ENCODE peak calls at places on chromosomes 16 and 17, in nine cellular contexts. One of them, this sample, is unnamed. For H3K4me1, the result is how much of the 10 kb centered on the place peaks cover.

GRCh38 chr17:56819030-56819429 is 14.7 kb downstream of the C17orf67 start:
- DNase-seq in heart left ventricle: no peak
- DNase-seq in left ventricle myocardium inferior: no peak
- DNase-seq in mesenchymal stem cell: no peak
- DNase-seq in testis: no peak
- DNase-seq in CD8-positive, alpha-beta memory T cell: no peak
- DNase-seq in OCI-LY7: no peak
- DNase-seq in GM23338: no peak
- DNase-seq in cardiac muscle cell: no peak
- DNase-seq in this sample: no peak

GRCh38 chr16:70665806-70666735 is 19.7 kb downstream of the IL34 start:
- DNase-seq in heart left ventricle: no peak
- DNase-seq in left ventricle myocardium inferior: no peak
- DNase-seq in mesenchymal stem cell: no peak
- DNase-seq in testis: no peak
- DNase-seq in CD8-positive, alpha-beta memory T cell: no peak
- DNase-seq in OCI-LY7: no peak
- DNase-seq in GM23338: no peak
- DNase-seq in cardiac muscle cell: no peak
- DNase-seq in this sample: no peak

GRCh38 chr17:82909322-82909904 is 69.6 kb upstream of the ZNF750 start:
- DNase-seq in heart left ventricle: no peak
- DNase-seq in left ventricle myocardium inferior: no peak
- DNase-seq in mesenchymal stem cell: no peak
- DNase-seq in testis: no peak
- DNase-seq in CD8-positive, alpha-beta memory T cell: peak
- DNase-seq in OCI-LY7: no peak
- DNase-seq in GM23338: no peak
- DNase-seq in cardiac muscle cell: no peak
- DNase-seq in this sample: no peak

GRCh38 chr16:4344659-4345438 is 6.3 kb downstream of the PAM16 start:
- DNase-seq in heart left ventricle: no peak
- DNase-seq in left ventricle myocardium inferior: no peak
- DNase-seq in mesenchymal stem cell: peak
- DNase-seq in testis: peak
- DNase-seq in CD8-positive, alpha-beta memory T cell: no peak
- DNase-seq in OCI-LY7: no peak
- DNase-seq in GM23338: no peak
- DNase-seq in cardiac muscle cell: no peak
- DNase-seq in this sample: peak

GRCh38 chr16:72837846-72838661 is 209.9 kb downstream of the ZFHX3 start:
- DNase-seq in heart left ventricle: no peak
- DNase-seq in left ventricle myocardium inferior: no peak
- DNase-seq in mesenchymal stem cell: peak
- DNase-seq in testis: no peak
- DNase-seq in CD8-positive, alpha-beta memory T cell: no peak
- DNase-seq in OCI-LY7: no peak
- DNase-seq in GM23338: peak
- DNase-seq in cardiac muscle cell: no peak
- DNase-seq in this sample: no peak

GRCh38 chr17:42518046-42518754 is 17.8 kb upstream of the NAGLU start:
- DNase-seq in heart left ventricle: peak
- DNase-seq in left ventricle myocardium inferior: peak
- DNase-seq in mesenchymal stem cell: peak
- DNase-seq in testis: peak
- DNase-seq in CD8-positive, alpha-beta memory T cell: no peak
- DNase-seq in OCI-LY7: no peak
- DNase-seq in GM23338: no peak
- DNase-seq in cardiac muscle cell: no peak
- DNase-seq in this sample: no peak

GRCh38 chr17:74210191-74211140 is 2.9 kb upstream of the TTYH2 start:
- DNase-seq in heart left ventricle: peak
- DNase-seq in left ventricle myocardium inferior: peak
- DNase-seq in mesenchymal stem cell: peak
- DNase-seq in testis: peak
- DNase-seq in CD8-positive, alpha-beta memory T cell: peak
- DNase-seq in OCI-LY7: peak
- DNase-seq in GM23338: peak
- DNase-seq in cardiac muscle cell: peak
- DNase-seq in this sample: peak

GRCh38 chr17:11240841-11241610 is at the start of gene SHISA6:
- DNase-seq in heart left ventricle: no peak
- DNase-seq in left ventricle myocardium inferior: no peak
- DNase-seq in mesenchymal stem cell: no peak
- DNase-seq in testis: peak
- DNase-seq in CD8-positive, alpha-beta memory T cell: no peak
- DNase-seq in OCI-LY7: no peak
- DNase-seq in GM23338: peak
- DNase-seq in cardiac muscle cell: peak
- DNase-seq in this sample: no peak

GRCh38 chr16:16857603-16858283 is 478.8 kb downstream of the NPIPA7 start:
- DNase-seq in heart left ventricle: no peak
- DNase-seq in left ventricle myocardium inferior: no peak
- DNase-seq in mesenchymal stem cell: no peak
- DNase-seq in testis: no peak
- DNase-seq in CD8-positive, alpha-beta memory T cell: no peak
- DNase-seq in OCI-LY7: no peak
- DNase-seq in GM23338: no peak
- DNase-seq in cardiac muscle cell: no peak
- DNase-seq in this sample: no peak

GRCh38 chr16:67967183-67967955 is 1.1 kb downstream of the SLC12A4 start:
- DNase-seq in heart left ventricle: no peak
- DNase-seq in left ventricle myocardium inferior: no peak
- DNase-seq in mesenchymal stem cell: peak
- DNase-seq in testis: no peak
- DNase-seq in CD8-positive, alpha-beta memory T cell: peak
- DNase-seq in OCI-LY7: peak
- DNase-seq in GM23338: no peak
- DNase-seq in cardiac muscle cell: peak
- DNase-seq in this sample: no peak

GRCh38 chr17:37220609-37220953 is 155.2 kb upstream of the C17orf78 start:
- DNase-seq in heart left ventricle: no peak
- DNase-seq in left ventricle myocardium inferior: no peak
- DNase-seq in mesenchymal stem cell: peak
- DNase-seq in testis: peak
- DNase-seq in CD8-positive, alpha-beta memory T cell: peak
- DNase-seq in OCI-LY7: peak
- DNase-seq in GM23338: peak
- DNase-seq in cardiac muscle cell: peak
- DNase-seq in this sample: peak

GRCh38 chr17:8255499-8255898 is 6.4 kb downstream of the PFAS start:
- DNase-seq in heart left ventricle: no peak
- DNase-seq in left ventricle myocardium inferior: no peak
- DNase-seq in mesenchymal stem cell: peak
- DNase-seq in testis: no peak
- DNase-seq in CD8-positive, alpha-beta memory T cell: no peak
- DNase-seq in OCI-LY7: no peak
- DNase-seq in GM23338: peak
- DNase-seq in cardiac muscle cell: no peak
- DNase-seq in this sample: no peak

GRCh38 chr17:50631195-50631907 is 3.3 kb upstream of the ABCC3 start:
- DNase-seq in heart left ventricle: peak
- DNase-seq in left ventricle myocardium inferior: no peak
- DNase-seq in mesenchymal stem cell: no peak
- DNase-seq in testis: no peak
- DNase-seq in CD8-positive, alpha-beta memory T cell: no peak
- DNase-seq in OCI-LY7: no peak
- DNase-seq in GM23338: no peak
- DNase-seq in cardiac muscle cell: no peak
- DNase-seq in this sample: no peak

GRCh38 chr17:70808596-70808995 is 639.3 kb downstream of the KCNJ2 start:
- DNase-seq in heart left ventricle: no peak
- DNase-seq in left ventricle myocardium inferior: no peak
- DNase-seq in mesenchymal stem cell: no peak
- DNase-seq in testis: no peak
- DNase-seq in CD8-positive, alpha-beta memory T cell: no peak
- DNase-seq in OCI-LY7: peak
- DNase-seq in GM23338: peak
- DNase-seq in cardiac muscle cell: no peak
- DNase-seq in this sample: no peak

GRCh38 chr17:57947369-57947768 is 7.8 kb downstream of the CUEDC1 start:
- DNase-seq in heart left ventricle: no peak
- DNase-seq in left ventricle myocardium inferior: no peak
- DNase-seq in mesenchymal stem cell: no peak
- DNase-seq in testis: no peak
- DNase-seq in CD8-positive, alpha-beta memory T cell: no peak
- DNase-seq in OCI-LY7: no peak
- DNase-seq in GM23338: no peak
- DNase-seq in cardiac muscle cell: no peak
- DNase-seq in this sample: no peak
- H3K4me1 ChIP-seq in heart left ventricle: half or more
- H3K4me1 ChIP-seq in left ventricle myocardium inferior: half or more
- H3K4me1 ChIP-seq in mesenchymal stem cell: under half
- H3K4me1 ChIP-seq in testis: under half
- H3K4me1 ChIP-seq in CD8-positive, alpha-beta memory T cell: under half
- H3K4me1 ChIP-seq in OCI-LY7: under half
- H3K4me1 ChIP-seq in GM23338: under half
- H3K4me1 ChIP-seq in cardiac muscle cell: under half
- H3K4me1 ChIP-seq in this sample: half or more

GRCh38 chr17:5919104-5919503 is 151.1 kb upstream of the WSCD1 start:
- DNase-seq in heart left ventricle: no peak
- DNase-seq in left ventricle myocardium inferior: no peak
- DNase-seq in mesenchymal stem cell: no peak
- DNase-seq in testis: no peak
- DNase-seq in CD8-positive, alpha-beta memory T cell: no peak
- DNase-seq in OCI-LY7: no peak
- DNase-seq in GM23338: peak
- DNase-seq in cardiac muscle cell: no peak
- DNase-seq in this sample: peak
- H3K4me1 ChIP-seq in heart left ventricle: under half
- H3K4me1 ChIP-seq in left ventricle myocardium inferior: under half
- H3K4me1 ChIP-seq in mesenchymal stem cell: under half
- H3K4me1 ChIP-seq in testis: under half
- H3K4me1 ChIP-seq in CD8-positive, alpha-beta memory T cell: under half
- H3K4me1 ChIP-seq in OCI-LY7: under half
- H3K4me1 ChIP-seq in GM23338: under half
- H3K4me1 ChIP-seq in cardiac muscle cell: under half
- H3K4me1 ChIP-seq in this sample: under half

DNA sequence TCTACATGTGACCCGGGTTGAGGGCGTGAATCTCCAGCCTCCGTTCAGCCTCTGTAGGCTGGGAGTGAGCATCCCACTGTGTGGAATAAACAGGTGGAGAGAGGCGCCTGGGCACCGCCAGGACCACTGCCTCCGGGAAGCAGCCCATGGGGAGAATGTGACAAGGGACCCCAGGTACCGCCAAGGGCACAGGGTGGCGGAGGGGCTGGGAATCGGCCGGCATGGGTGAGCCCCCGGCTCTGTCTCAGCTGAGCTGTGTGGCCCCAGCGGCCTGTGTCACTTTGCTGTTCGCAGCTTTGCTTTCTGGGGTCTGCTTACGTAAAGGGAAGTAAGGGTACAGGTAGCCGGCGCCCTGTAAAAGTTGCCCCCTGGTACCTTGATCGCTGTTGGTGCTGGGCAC is 11.5 kb downstream of the GSE1 start:
- DNase-seq in heart left ventricle: no peak
- DNase-seq in left ventricle myocardium inferior: no peak
- DNase-seq in mesenchymal stem cell: no peak
- DNase-seq in testis: no peak
- DNase-seq in CD8-positive, alpha-beta memory T cell: no peak
- DNase-seq in OCI-LY7: no peak
- DNase-seq in GM23338: no peak
- DNase-seq in cardiac muscle cell: no peak
- DNase-seq in this sample: no peak
- H3K4me1 ChIP-seq in heart left ventricle: half or more
- H3K4me1 ChIP-seq in left ventricle myocardium inferior: half or more
- H3K4me1 ChIP-seq in mesenchymal stem cell: under half
- H3K4me1 ChIP-seq in testis: under half
- H3K4me1 ChIP-seq in CD8-positive, alpha-beta memory T cell: under half
- H3K4me1 ChIP-seq in OCI-LY7: under half
- H3K4me1 ChIP-seq in GM23338: under half
- H3K4me1 ChIP-seq in cardiac muscle cell: under half
- H3K4me1 ChIP-seq in this sample: under half

GRCh38 chr17:80742091-80742490 is 197.5 kb downstream of the RPTOR start:
- DNase-seq in heart left ventricle: no peak
- DNase-seq in left ventricle myocardium inferior: no peak
- DNase-seq in mesenchymal stem cell: no peak
- DNase-seq in testis: no peak
- DNase-seq in CD8-positive, alpha-beta memory T cell: no peak
- DNase-seq in OCI-LY7: no peak
- DNase-seq in GM23338: no peak
- DNase-seq in cardiac muscle cell: no peak
- DNase-seq in this sample: no peak
- H3K4me1 ChIP-seq in heart left ventricle: under half
- H3K4me1 ChIP-seq in left ventricle myocardium inferior: under half
- H3K4me1 ChIP-seq in mesenchymal stem cell: under half
- H3K4me1 ChIP-seq in testis: under half
- H3K4me1 ChIP-seq in CD8-positive, alpha-beta memory T cell: under half
- H3K4me1 ChIP-seq in OCI-LY7: under half
- H3K4me1 ChIP-seq in GM23338: under half
- H3K4me1 ChIP-seq in cardiac muscle cell: under half
- H3K4me1 ChIP-seq in this sample: under half

GRCh38 chr17:40516581-40517285 is 15.3 kb upstream of the TNS4 start:
- DNase-seq in heart left ventricle: peak
- DNase-seq in left ventricle myocardium inferior: no peak
- DNase-seq in mesenchymal stem cell: peak
- DNase-seq in testis: no peak
- DNase-seq in CD8-positive, alpha-beta memory T cell: peak
- DNase-seq in OCI-LY7: peak
- DNase-seq in GM23338: no peak
- DNase-seq in cardiac muscle cell: no peak
- DNase-seq in this sample: no peak

GRCh38 chr17:40515491-40516041 is 14.1 kb upstream of the TNS4 start:
- DNase-seq in heart left ventricle: peak
- DNase-seq in left ventricle myocardium inferior: no peak
- DNase-seq in mesenchymal stem cell: no peak
- DNase-seq in testis: no peak
- DNase-seq in CD8-positive, alpha-beta memory T cell: peak
- DNase-seq in OCI-LY7: peak
- DNase-seq in GM23338: no peak
- DNase-seq in cardiac muscle cell: no peak
- DNase-seq in this sample: no peak

GRCh38 chr17:40518401-40519088 is 17.1 kb upstream of the TNS4 start:
- DNase-seq in heart left ventricle: peak
- DNase-seq in left ventricle myocardium inferior: no peak
- DNase-seq in mesenchymal stem cell: no peak
- DNase-seq in testis: no peak
- DNase-seq in CD8-positive, alpha-beta memory T cell: no peak
- DNase-seq in OCI-LY7: no peak
- DNase-seq in GM23338: peak
- DNase-seq in cardiac muscle cell: no peak
- DNase-seq in this sample: no peak

GRCh38 chr17:40517981-40518380 is 16.6 kb upstream of the TNS4 start:
- DNase-seq in heart left ventricle: no peak
- DNase-seq in left ventricle myocardium inferior: no peak
- DNase-seq in mesenchymal stem cell: no peak
- DNase-seq in testis: no peak
- DNase-seq in CD8-positive, alpha-beta memory T cell: no peak
- DNase-seq in OCI-LY7: no peak
- DNase-seq in GM23338: no peak
- DNase-seq in cardiac muscle cell: no peak
- DNase-seq in this sample: no peak

DNA sequence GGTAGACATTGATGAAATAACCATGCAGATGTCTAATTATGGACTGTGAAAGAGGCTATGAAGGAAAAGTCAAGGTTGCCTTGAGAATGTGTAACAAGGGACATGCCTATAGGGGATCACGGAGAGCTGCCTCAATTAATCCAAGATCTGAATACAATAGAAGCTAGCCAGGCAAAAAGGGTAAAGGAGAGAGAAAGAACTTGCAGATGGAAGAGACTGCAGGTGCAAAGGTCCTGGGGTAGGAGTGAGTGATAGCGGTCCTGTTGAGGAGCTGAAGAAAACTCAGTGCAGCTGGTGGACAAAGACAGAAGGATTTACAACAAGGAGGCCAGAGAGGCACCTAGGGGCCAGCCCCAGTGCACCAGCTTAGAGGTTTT is 15.9 kb upstream of the TNS4 start:
- DNase-seq in heart left ventricle: no peak
- DNase-seq in left ventricle myocardium inferior: no peak
- DNase-seq in mesenchymal stem cell: no peak
- DNase-seq in testis: no peak
- DNase-seq in CD8-positive, alpha-beta memory T cell: no peak
- DNase-seq in OCI-LY7: peak
- DNase-seq in GM23338: no peak
- DNase-seq in cardiac muscle cell: no peak
- DNase-seq in this sample: no peak
- H3K4me1 ChIP-seq in heart left ventricle: under half
- H3K4me1 ChIP-seq in left ventricle myocardium inferior: under half
- H3K4me1 ChIP-seq in mesenchymal stem cell: under half
- H3K4me1 ChIP-seq in testis: under half
- H3K4me1 ChIP-seq in CD8-positive, alpha-beta memory T cell: half or more
- H3K4me1 ChIP-seq in OCI-LY7: under half
- H3K4me1 ChIP-seq in GM23338: under half
- H3K4me1 ChIP-seq in cardiac muscle cell: under half
- H3K4me1 ChIP-seq in this sample: under half

This sample was measured in HAP-1.